ENCODE peak calls at places on chromosomes 16 and 17, in six cellular contexts. H, R, E, Y, Q and X are unnamed samples.

GRCh38 chr17:14737984-14738651 is 437.2 kb downstream of the HS3ST3B1 start:
- DNase-seq in Q (peak; percentile 4), H (peak; percentile 78), R (no peak), Y (no peak), E (peak; percentile 86), X (peak; percentile 93)

GRCh38 chr16:74991593-74992403 is 6.9 kb upstream of the WDR59 start:
- DNase-seq in Y (no peak), H (no peak), R (no peak), Q (no peak), E (no peak), X (no peak)

GRCh38 chr17:61208301-61209098 is 191.1 kb upstream of the TBX2 start:
- DNase-seq in Y (no peak), E (no peak), Q (no peak), R (no peak), H (no peak), X (no peak)

GRCh38 chr16:58020628-58021521 is 4.7 kb upstream of the MMP15 start:
- DNase-seq in H (no peak), E (peak; percentile 79), Y (peak; percentile 55), Q (peak; percentile 75), R (peak; percentile 70), X (peak; percentile 61)

GRCh38 chr17:62150471-62150870 is 85.4 kb upstream of the MED13 start:
- DNase-seq in H (no peak), R (no peak), E (no peak), Q (no peak), Y (no peak), X (no peak)

GRCh38 chr16:67571981-67572431 is 9.7 kb downstream of the CTCF start:
- DNase-seq in Y (peak; percentile 42), R (no peak), Q (no peak), E (no peak), H (peak; percentile 78), X (no peak)

GRCh38 chr17:81294512-81295030 is 536 bp downstream of the SLC38A10 start:
- DNase-seq in Y (no peak), E (peak; percentile 87), Q (peak; percentile 21), H (no peak), R (peak; percentile 16), X (peak; percentile 45)

GRCh38 chr16:84166796-84167695 is 19.8 kb downstream of the TAF1C start:
- DNase-seq in R (no peak), Y (no peak), E (peak; percentile 47), Q (no peak), H (no peak), X (no peak)

GRCh38 chr16:57530104-57530522 is 6.3 kb downstream of the CCDC102A start:
- DNase-seq in Q (no peak), Y (no peak), H (peak; percentile 64), R (peak; percentile 81), E (peak; percentile 89), X (peak; percentile 62)

GRCh38 chr17:51050291-51051033 is 70.2 kb downstream of the SPAG9 start:
- DNase-seq in Y (no peak), H (no peak), E (no peak), R (no peak), Q (no peak), X (no peak)

GRCh38 chr17:13134106-13134505 is 116.3 kb upstream of the ELAC2 start:
- DNase-seq in Y (no peak), E (no peak), H (no peak), R (no peak), Q (no peak), X (no peak)

GRCh38 chr17:64780096-64781012 is 118.2 kb upstream of the SMURF2 start:
- DNase-seq in R (peak; percentile 75), Q (peak; percentile 44), E (peak; percentile 92), H (peak; percentile 10), Y (peak; percentile 78), X (no peak)

GRCh38 chr16:54506691-54507090 is 220.1 kb upstream of the IRX3 start:
- DNase-seq in E (no peak), R (no peak), H (no peak), Q (no peak), Y (peak; percentile 35), X (no peak)

GRCh38 chr17:65850486-65850885 is 289.0 kb upstream of the AXIN2 start:
- DNase-seq in H (no peak), R (no peak), Y (no peak), E (no peak), Q (no peak), X (peak; percentile 85)

GRCh38 chr17:21304091-21304490 is 19.6 kb downstream of the MAP2K3 start:
- DNase-seq in R (no peak), Y (no peak), Q (no peak), H (no peak), E (peak; percentile 77), X (no peak)

GRCh38 chr17:69524854-69525253 is 110.4 kb downstream of the MAP2K6 start:
- DNase-seq in E (no peak), Q (no peak), R (no peak), Y (no peak), H (no peak), X (no peak)

GRCh38 chr17:81237591-81238489 is 1.0 kb downstream of the TEPSIN start:
- DNase-seq in Q (no peak), Y (no peak), H (no peak), E (no peak), R (no peak), X (no peak)

GRCh38 chr17:21194688-21195087 is 19.3 kb downstream of the TMEM11 start:
- DNase-seq in Q (peak; percentile 67), H (no peak), E (no peak), Y (no peak), R (no peak), X (no peak)

GRCh38 chr16:72990003-72990521 is 57.9 kb downstream of the ZFHX3 start:
- DNase-seq in Y (peak; percentile 87), R (no peak), Q (peak; percentile 36), H (peak; percentile 72), E (no peak), X (peak; percentile 76)

GRCh38 chr17:17526369-17526768 is 30.2 kb upstream of the RASD1 start:
- DNase-seq in R (no peak), Y (no peak), H (no peak), E (no peak), Q (peak; percentile 58), X (no peak)

DNA sequence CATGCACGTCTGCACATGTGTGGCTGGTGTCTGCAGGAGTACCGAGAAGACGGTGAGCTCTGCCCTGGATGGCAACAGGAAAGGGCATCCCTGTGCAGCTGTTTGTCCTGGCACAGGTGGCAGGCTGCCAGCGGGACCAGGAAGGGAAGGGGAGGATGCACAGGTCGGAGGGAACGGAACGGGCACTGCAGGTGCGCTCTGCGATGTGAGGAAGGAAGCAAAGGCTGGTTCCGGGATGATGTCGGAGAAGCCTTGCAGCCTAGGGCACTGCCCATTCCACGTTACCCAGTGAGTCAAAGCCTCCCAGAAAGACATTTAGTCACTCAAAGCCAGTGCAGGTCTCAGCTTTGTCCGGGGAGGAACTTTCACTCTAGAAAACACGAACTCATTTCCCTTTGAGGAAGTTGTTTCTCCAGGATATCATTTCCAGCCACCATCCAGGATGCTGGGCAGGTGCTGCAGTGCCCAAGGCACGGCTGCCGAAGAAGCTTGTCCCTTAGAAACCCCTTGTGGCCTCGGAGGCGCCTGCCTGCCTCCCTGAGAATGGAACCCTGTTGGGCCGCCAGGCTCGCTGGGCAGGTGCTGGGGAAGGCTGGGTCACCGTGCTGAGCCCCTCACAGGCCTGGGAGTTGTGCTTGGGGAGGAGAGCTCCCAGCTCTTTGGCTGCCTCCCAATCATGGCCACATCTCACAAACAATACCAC is 4.5 kb upstream of the TMEM235 start:
- DNase-seq in H (no peak), Q (no peak), R (no peak), Y (no peak), E (no peak), X (no peak)
- H3K4me3 ChIP-seq in H (no peak overlapping the region), Q (no peak overlapping the region), R (no peak overlapping the region), Y (no peak overlapping the region), E (no peak overlapping the region), X (no peak overlapping the region)

GRCh38 chr16:88735616-88736015 is 29.3 kb downstream of the CTU2 start:
- DNase-seq in Q (no peak), E (no peak), Y (no peak), H (no peak), R (no peak), X (no peak)
- H3K36me3 ChIP-seq in Q (no peaks in the 10 kb centered on the region), E (peaks cover 63% of the 10 kb centered on the region), Y (peaks cover 41% of the 10 kb centered on the region), H (no peaks in the 10 kb centered on the region), R (peaks cover 6% of the 10 kb centered on the region), X (peaks cover 6% of the 10 kb centered on the region)

GRCh38 chr16:87058728-87059250 is 258.4 kb downstream of the C16orf95 start:
- DNase-seq in E (no peak), Q (no peak), Y (no peak), H (no peak), R (no peak), X (no peak)

GRCh38 chr16:87057951-87058560 is 259.1 kb downstream of the C16orf95 start:
- DNase-seq in Y (no peak), Q (no peak), H (no peak), E (no peak), R (no peak), X (no peak)

GRCh38 chr16:87062569-87063442 is 254.4 kb downstream of the C16orf95 start:
- DNase-seq in E (no peak), Y (peak; percentile 82), Q (peak; percentile 73), R (peak; percentile 44), H (peak; percentile 31), X (peak; percentile 24)

GRCh38 chr16:87061521-87061920 is 255.7 kb downstream of the C16orf95 start:
- DNase-seq in R (no peak), H (no peak), Y (no peak), Q (no peak), E (no peak), X (no peak)

DNA sequence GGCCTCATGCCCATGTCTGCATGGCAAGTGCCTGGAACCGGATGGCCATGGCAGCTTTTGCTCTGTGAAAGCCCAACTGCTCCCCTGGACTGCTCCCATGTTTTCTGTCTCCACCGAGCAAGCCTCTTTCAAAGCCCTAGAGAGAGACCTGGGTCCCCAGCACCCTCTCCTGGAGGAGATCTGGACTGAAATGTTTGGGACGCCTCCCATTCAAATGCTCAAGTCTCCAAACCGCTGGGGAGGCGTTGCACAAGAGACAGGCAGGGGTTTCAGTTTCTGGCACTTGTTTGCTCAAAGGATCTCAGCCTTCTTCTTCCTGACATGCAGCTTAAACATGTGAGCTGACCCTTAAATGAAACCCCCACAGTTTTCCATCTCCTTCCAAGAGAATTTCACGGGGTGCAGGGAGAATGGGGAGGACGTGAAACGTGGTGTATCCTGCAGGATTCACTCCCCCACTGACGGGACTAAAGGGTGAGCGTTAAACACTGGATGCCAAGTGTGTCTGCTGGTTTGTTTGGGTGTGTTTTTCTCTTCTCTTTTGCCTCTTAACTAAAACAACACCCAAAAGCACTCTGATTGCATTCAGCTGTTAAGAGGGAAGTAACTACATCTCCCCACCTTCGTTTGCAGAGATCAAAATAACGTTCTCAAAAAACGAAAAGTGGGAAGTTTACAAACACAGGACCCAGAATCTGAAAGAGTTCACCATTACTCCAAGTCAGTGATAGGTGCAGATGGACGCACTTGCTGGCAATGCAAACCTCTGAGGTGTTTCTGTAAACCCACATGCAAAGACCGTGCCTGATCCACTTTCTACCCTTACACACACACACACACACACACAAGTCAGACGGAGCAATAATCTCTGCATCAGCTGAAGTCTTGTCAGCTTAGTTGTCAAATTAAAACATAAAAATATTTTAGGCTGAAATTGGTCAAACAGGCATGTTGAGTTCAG is 256.9 kb downstream of the C16orf95 start:
- DNase-seq in E (no peak), H (peak; percentile 47), R (no peak), Y (peak; percentile 30), Q (peak; percentile 18), X (no peak)
- H3K4me3 ChIP-seq in E (no peak overlapping the region), H (peak overlapping the region; percentile 39), R (no peak overlapping the region), Y (no peak overlapping the region), Q (no peak overlapping the region), X (no peak overlapping the region)

DNA sequence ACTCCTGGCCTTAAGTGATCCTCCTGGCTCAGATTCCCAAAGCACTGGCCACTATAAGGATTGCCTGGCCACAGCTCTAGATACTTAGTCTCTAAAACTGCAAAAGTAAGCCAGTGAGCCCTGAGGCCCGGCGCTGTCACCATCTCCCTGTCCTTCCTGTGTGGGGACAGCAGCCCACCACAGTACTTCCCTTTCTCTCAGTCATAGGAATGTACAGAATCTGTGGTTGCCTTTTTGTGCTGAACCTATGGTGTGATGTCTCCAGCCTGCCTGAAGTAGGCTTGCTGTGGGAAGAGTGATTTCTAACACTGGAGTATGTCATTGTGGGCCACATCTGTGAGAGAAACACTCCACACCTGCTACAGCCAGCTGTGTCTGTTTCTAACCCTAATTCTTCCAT is 24.7 kb downstream of the NTAN1 start:
- DNase-seq in E (no peak), R (no peak), Q (no peak), H (no peak), Y (no peak), X (no peak)
- H3K36me3 ChIP-seq in E (peaks cover 58% of the 10 kb centered on the region), R (peaks cover 48% of the 10 kb centered on the region), Q (no peaks in the 10 kb centered on the region), H (peaks cover 39% of the 10 kb centered on the region), Y (peaks cover 54% of the 10 kb centered on the region), X (peaks cover 67% of the 10 kb centered on the region)